ENCODE peak calls at places on chromosome 13, in four cellular contexts. One of them, this sample, is unnamed.

GRCh38 chr13:105972306-105972721 is 563.1 kb downstream of the EFNB2 start:
- DNase-seq in AG04450: no peak
- DNase-seq in HCT116: no peak
- DNase-seq in lower leg skin: no peak
- DNase-seq in this sample: no peak

GRCh38 chr13:48006396-48006795 is 5.3 kb upstream of the SUCLA2 start:
- DNase-seq in AG04450: no peak
- DNase-seq in HCT116: no peak
- DNase-seq in lower leg skin: no peak
- DNase-seq in this sample: no peak

GRCh38 chr13:79710376-79710775 is 229.4 kb downstream of the NDFIP2 start:
- DNase-seq in AG04450: no peak
- DNase-seq in HCT116: no peak
- DNase-seq in lower leg skin: no peak
- DNase-seq in this sample: peak; percentile 58

GRCh38 chr13:112032186-112032835 is 34.6 kb upstream of the SOX1 start:
- DNase-seq in AG04450: no peak
- DNase-seq in HCT116: no peak
- DNase-seq in lower leg skin: no peak
- DNase-seq in this sample: no peak

GRCh38 chr13:113187263-113187669 is 21.2 kb downstream of the PCID2 start:
- DNase-seq in AG04450: peak; percentile 96
- DNase-seq in HCT116: peak; percentile 98
- DNase-seq in lower leg skin: peak; percentile 91
- DNase-seq in this sample: peak; percentile 98

GRCh38 chr13:74774252-74774651 is 640.0 kb upstream of the KLF12 start:
- DNase-seq in AG04450: no peak
- DNase-seq in HCT116: no peak
- DNase-seq in lower leg skin: no peak
- DNase-seq in this sample: no peak

GRCh38 chr13:36297259-36297599 is 385 bp downstream of the CCDC169 start:
- DNase-seq in AG04450: no peak
- DNase-seq in HCT116: no peak
- DNase-seq in lower leg skin: no peak
- DNase-seq in this sample: peak; percentile 40

GRCh38 chr13:58573742-58574141 is 942.2 kb downstream of the PCDH17 start:
- DNase-seq in AG04450: no peak
- DNase-seq in HCT116: no peak
- DNase-seq in lower leg skin: no peak
- DNase-seq in this sample: no peak

GRCh38 chr13:107348931-107349330 is 781.0 kb upstream of the ARGLU1 start:
- DNase-seq in AG04450: no peak
- DNase-seq in HCT116: no peak
- DNase-seq in lower leg skin: no peak
- DNase-seq in this sample: no peak

GRCh38 chr13:110485604-110486003 is 75.9 kb downstream of the RAB20 start:
- DNase-seq in AG04450: no peak
- DNase-seq in HCT116: no peak
- DNase-seq in lower leg skin: no peak
- DNase-seq in this sample: no peak

GRCh38 chr13:22964245-22964966 is 216.4 kb upstream of the SGCG start:
- DNase-seq in AG04450: no peak
- DNase-seq in HCT116: no peak
- DNase-seq in lower leg skin: peak; percentile 10
- DNase-seq in this sample: no peak

GRCh38 chr13:23921451-23921888 is 24.2 kb upstream of the C1QTNF9B start:
- DNase-seq in AG04450: peak; percentile 6
- DNase-seq in HCT116: peak; percentile 23
- DNase-seq in lower leg skin: no peak
- DNase-seq in this sample: peak; percentile 16

GRCh38 chr13:104740616-104741222 is 1674.5 kb upstream of the SLC10A2 start:
- DNase-seq in AG04450: no peak
- DNase-seq in HCT116: no peak
- DNase-seq in lower leg skin: no peak
- DNase-seq in this sample: no peak

GRCh38 chr13:52033039-52033438 is 8.5 kb downstream of the UTP14C start:
- DNase-seq in AG04450: no peak
- DNase-seq in HCT116: no peak
- DNase-seq in lower leg skin: no peak
- DNase-seq in this sample: no peak

DNA sequence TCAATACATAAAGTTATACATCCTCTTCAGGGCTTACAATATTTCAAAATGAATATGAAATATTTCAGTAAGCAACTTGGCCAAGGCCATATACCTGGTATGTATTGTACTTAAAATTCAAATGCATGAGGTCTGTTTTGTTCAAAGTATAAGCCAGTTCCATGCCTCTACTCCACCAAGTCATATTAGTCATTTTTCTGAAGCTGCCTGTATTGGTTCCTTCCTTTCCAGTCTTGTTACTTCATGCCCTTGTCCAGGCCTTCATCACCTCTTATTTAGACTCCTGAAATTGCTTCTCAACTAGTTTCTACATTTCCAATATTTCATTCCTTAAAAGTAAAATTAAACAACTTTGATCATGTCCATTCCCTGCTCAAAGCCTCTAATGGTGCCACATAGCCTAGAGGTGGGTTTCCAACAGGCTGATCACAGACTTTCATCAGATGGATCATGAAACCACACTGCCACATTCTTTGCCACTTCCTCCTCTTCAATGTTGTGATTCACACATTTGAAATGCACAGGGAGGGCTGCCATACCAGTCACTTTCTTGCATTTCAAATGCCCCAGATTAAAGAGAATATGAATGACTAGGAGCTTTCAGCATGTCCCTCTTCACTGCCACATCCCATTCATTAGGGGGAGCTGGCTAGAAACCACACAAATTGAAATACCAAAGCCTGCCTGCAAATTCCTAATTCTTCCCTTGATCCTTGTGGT is 424.1 kb upstream of the DACH1 start:
- DNase-seq in AG04450: no peak
- DNase-seq in HCT116: peak; percentile 77
- DNase-seq in lower leg skin: no peak
- DNase-seq in this sample: peak; percentile 75
- TF ChIP-seq CTCF in AG04450: no peak
- TF ChIP-seq CTCF in HCT116: no peak
- TF ChIP-seq CTCF in lower leg skin: no peak
- TF ChIP-seq CTCF in this sample: peak; percentile 16

GRCh38 chr13:30123575-30123974 is 183.8 kb downstream of the KATNAL1 start:
- DNase-seq in AG04450: no peak
- DNase-seq in HCT116: no peak
- DNase-seq in lower leg skin: no peak
- DNase-seq in this sample: no peak

GRCh38 chr13:30121666-30122065 is 185.7 kb downstream of the KATNAL1 start:
- DNase-seq in AG04450: no peak
- DNase-seq in HCT116: no peak
- DNase-seq in lower leg skin: no peak
- DNase-seq in this sample: no peak

GRCh38 chr13:30121244-30121643 is 186.1 kb downstream of the KATNAL1 start:
- DNase-seq in AG04450: no peak
- DNase-seq in HCT116: no peak
- DNase-seq in lower leg skin: no peak
- DNase-seq in this sample: no peak

GRCh38 chr13:30119476-30119875 is 187.9 kb downstream of the KATNAL1 start:
- DNase-seq in AG04450: no peak
- DNase-seq in HCT116: no peak
- DNase-seq in lower leg skin: no peak
- DNase-seq in this sample: no peak

GRCh38 chr13:30120133-30120822 is 187.1 kb downstream of the KATNAL1 start:
- DNase-seq in AG04450: no peak
- DNase-seq in HCT116: no peak
- DNase-seq in lower leg skin: no peak
- DNase-seq in this sample: no peak
- H3K4me3 ChIP-seq in AG04450: no peak overlapping the region
- H3K4me3 ChIP-seq in HCT116: no peak overlapping the region
- H3K4me3 ChIP-seq in lower leg skin: no peak overlapping the region
- H3K4me3 ChIP-seq in this sample: no peak overlapping the region

DNA sequence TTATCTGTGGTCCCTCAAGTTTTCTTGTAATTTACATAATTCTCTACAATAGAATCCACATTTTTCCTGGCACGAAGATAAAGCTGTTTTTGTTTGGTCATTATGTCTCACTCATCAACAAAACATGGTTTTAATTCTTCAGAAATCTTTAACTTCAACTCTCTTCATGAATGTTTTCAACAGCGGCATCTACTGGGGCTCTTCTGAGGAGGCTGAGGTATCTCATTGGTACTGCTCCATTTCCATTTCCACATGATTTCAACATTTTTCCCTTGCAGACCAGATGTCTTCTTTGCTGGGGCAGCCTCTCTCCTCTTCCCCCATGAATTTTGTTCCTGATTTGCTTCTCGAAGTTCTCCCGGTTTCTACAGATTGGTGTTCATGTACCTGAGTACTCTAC is 5.8 kb upstream of the KBTBD7 start:
- DNase-seq in AG04450: no peak
- DNase-seq in HCT116: no peak
- DNase-seq in lower leg skin: no peak
- DNase-seq in this sample: no peak
- TF ChIP-seq CTCF in AG04450: no peak
- TF ChIP-seq CTCF in HCT116: no peak
- TF ChIP-seq CTCF in lower leg skin: no peak
- TF ChIP-seq CTCF in this sample: no peak

GRCh38 chr13:46059405-46059804 is 6.9 kb upstream of the ZC3H13 start:
- DNase-seq in AG04450: no peak
- DNase-seq in HCT116: no peak
- DNase-seq in lower leg skin: no peak
- DNase-seq in this sample: no peak

GRCh38 chr13:46057251-46058015 is 4.9 kb upstream of the ZC3H13 start:
- DNase-seq in AG04450: no peak
- DNase-seq in HCT116: no peak
- DNase-seq in lower leg skin: no peak
- DNase-seq in this sample: peak; percentile 90

GRCh38 chr13:46058268-46058667 is 5.7 kb upstream of the ZC3H13 start:
- DNase-seq in AG04450: no peak
- DNase-seq in HCT116: no peak
- DNase-seq in lower leg skin: no peak
- DNase-seq in this sample: no peak

GRCh38 chr13:46062190-46062589 is 9.6 kb upstream of the ZC3H13 start:
- DNase-seq in AG04450: no peak
- DNase-seq in HCT116: no peak
- DNase-seq in lower leg skin: no peak
- DNase-seq in this sample: no peak

GRCh38 chr13:46063292-46063691 is 10.7 kb upstream of the ZC3H13 start:
- DNase-seq in AG04450: no peak
- DNase-seq in HCT116: no peak
- DNase-seq in lower leg skin: no peak
- DNase-seq in this sample: no peak
- H3K4me3 ChIP-seq in AG04450: no peak overlapping the region
- H3K4me3 ChIP-seq in HCT116: no peak overlapping the region
- H3K4me3 ChIP-seq in lower leg skin: no peak overlapping the region
- H3K4me3 ChIP-seq in this sample: no peak overlapping the region

GRCh38 chr13:26221721-26222522 is at the start of gene RNF6:
- DNase-seq in AG04450: peak; percentile 98
- DNase-seq in HCT116: peak; percentile 96
- DNase-seq in lower leg skin: peak; percentile 97
- DNase-seq in this sample: peak; percentile 98
- TF ChIP-seq CTCF in AG04450: no peak
- TF ChIP-seq CTCF in HCT116: no peak
- TF ChIP-seq CTCF in lower leg skin: no peak
- TF ChIP-seq CTCF in this sample: no peak

GRCh38 chr13:97435794-97436193 is 1.8 kb downstream of the RAP2A start:
- DNase-seq in AG04450: no peak
- DNase-seq in HCT116: no peak
- DNase-seq in lower leg skin: no peak
- DNase-seq in this sample: no peak
- H3K4me3 ChIP-seq in AG04450: peak overlapping the region; percentile 80
- H3K4me3 ChIP-seq in HCT116: no peak overlapping the region
- H3K4me3 ChIP-seq in lower leg skin: no peak overlapping the region
- H3K4me3 ChIP-seq in this sample: peak overlapping the region; percentile 75

GRCh38 chr13:100659578-100659977 is 15.0 kb downstream of the TMTC4 start:
- DNase-seq in AG04450: no peak
- DNase-seq in HCT116: no peak
- DNase-seq in lower leg skin: no peak
- DNase-seq in this sample: no peak
- TF ChIP-seq CTCF in AG04450: no peak
- TF ChIP-seq CTCF in HCT116: no peak
- TF ChIP-seq CTCF in lower leg skin: no peak
- TF ChIP-seq CTCF in this sample: peak; percentile 0

GRCh38 chr13:40194204-40194806 is 472.1 kb downstream of the FOXO1 start:
- DNase-seq in AG04450: no peak
- DNase-seq in HCT116: no peak
- DNase-seq in lower leg skin: no peak
- DNase-seq in this sample: no peak
- H3K4me3 ChIP-seq in AG04450: no peak overlapping the region
- H3K4me3 ChIP-seq in HCT116: no peak overlapping the region
- H3K4me3 ChIP-seq in lower leg skin: no peak overlapping the region
- H3K4me3 ChIP-seq in this sample: no peak overlapping the region

DNA sequence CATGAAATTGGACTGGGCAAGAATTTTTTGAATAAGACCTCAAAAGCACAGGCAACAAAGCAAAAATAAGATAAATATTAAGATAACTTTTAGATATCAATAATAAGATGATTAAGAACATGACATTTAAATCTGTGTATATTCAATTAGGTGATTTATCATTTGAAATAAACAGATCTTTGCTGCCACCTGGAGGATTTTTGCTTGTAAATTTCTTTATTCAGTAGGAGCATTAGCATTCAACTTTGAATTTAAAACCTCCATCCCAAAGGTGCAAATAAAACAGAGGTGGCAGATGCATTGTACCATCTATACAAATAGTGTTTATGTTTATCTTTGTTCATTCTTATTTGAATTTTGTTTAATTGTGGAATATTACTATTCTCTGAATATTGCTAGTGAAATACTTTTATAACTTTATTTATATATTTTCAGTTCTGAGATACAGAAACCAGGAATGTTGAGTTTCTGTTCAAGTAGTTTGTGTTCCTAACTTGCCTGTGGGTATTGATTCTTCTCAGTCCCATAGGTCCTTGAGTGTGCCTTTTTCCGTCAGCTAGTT is 20.9 kb downstream of the COG6 start:
- DNase-seq in AG04450: no peak
- DNase-seq in HCT116: peak; percentile 40
- DNase-seq in lower leg skin: no peak
- DNase-seq in this sample: peak; percentile 20
- TF ChIP-seq CTCF in AG04450: peak; percentile 50
- TF ChIP-seq CTCF in HCT116: peak; percentile 21
- TF ChIP-seq CTCF in lower leg skin: no peak
- TF ChIP-seq CTCF in this sample: peak; percentile 40

GRCh38 chr13:27791146-27791900 is 960 bp upstream of the GSX1 start:
- DNase-seq in AG04450: no peak
- DNase-seq in HCT116: no peak
- DNase-seq in lower leg skin: no peak
- DNase-seq in this sample: no peak
- H3K4me3 ChIP-seq in AG04450: no peak overlapping the region
- H3K4me3 ChIP-seq in HCT116: no peak overlapping the region
- H3K4me3 ChIP-seq in lower leg skin: no peak overlapping the region
- H3K4me3 ChIP-seq in this sample: no peak overlapping the region